ENCODE peak calls at places on chromosomes 3 and 15, in seven cellular contexts. H is mesenchymal stem cell, X is mesendoderm, A is H9, P is H1, M is trophoblast cell, V is IMR-90. I is an unnamed sample.

GRCh38 chr15:46277994-46278885 is 643.4 kb downstream of the SQOR start:
- DNase-seq in V (no peak), H (no peak), X (no peak), M (no peak), A (no peak), P (no peak), I (no peak)

GRCh38 chr3:37640636-37641375 is 220.9 kb upstream of the CTDSPL start:
- DNase-seq in H (no peak), V (no peak), X (no peak), P (no peak), A (no peak), M (no peak), I (no peak)

GRCh38 chr3:159922861-159923312 is 65.7 kb upstream of the IL12A start:
- DNase-seq in M (no peak), A (no peak), P (no peak), X (no peak), H (no peak), V (no peak), I (no peak)

GRCh38 chr15:89409184-89409992 is 74.8 kb upstream of the POLG start:
- DNase-seq in V (no peak), M (peak), X (no peak), A (no peak), H (no peak), P (no peak), I (no peak)

GRCh38 chr3:81470416-81470978 is 290.9 kb downstream of the GBE1 start:
- DNase-seq in H (no peak), X (no peak), V (no peak), P (no peak), M (peak), A (no peak), I (no peak)

GRCh38 chr3:46851364-46852328 is 11.6 kb downstream of the MYL3 start:
- DNase-seq in V (no peak), P (peak), M (peak), H (no peak), X (peak), A (peak), I (no peak)

GRCh38 chr3:20648294-20648693 is 462.3 kb upstream of the SGO1 start:
- DNase-seq in A (no peak), P (no peak), V (peak), H (peak), M (peak), X (no peak), I (no peak)

GRCh38 chr3:40980467-40980866 is 218.8 kb upstream of the CTNNB1 start:
- DNase-seq in P (no peak), X (no peak), A (no peak), M (no peak), V (no peak), H (no peak), I (no peak)

GRCh38 chr3:168884353-168884903 is 779.1 kb downstream of the MECOM start:
- DNase-seq in M (no peak), P (no peak), H (peak), V (peak), X (no peak), A (no peak), I (no peak)

GRCh38 chr3:152381881-152382295 is 113.2 kb downstream of the MBNL1 start:
- DNase-seq in P (no peak), M (no peak), X (no peak), A (no peak), H (no peak), V (no peak), I (no peak)

GRCh38 chr3:44682182-44682896 is 30.1 kb upstream of the ZNF502 start:
- DNase-seq in A (no peak), V (peak), X (no peak), M (peak), P (no peak), H (peak), I (no peak)

GRCh38 chr3:172965256-172965655 is 175.8 kb downstream of the SPATA16 start:
- DNase-seq in H (peak), V (peak), P (no peak), X (no peak), M (no peak), A (no peak), I (no peak)

GRCh38 chr3:28743843-28744242 is 395.2 kb upstream of the AZI2 start:
- DNase-seq in P (no peak), X (no peak), M (no peak), V (no peak), H (peak), A (no peak), I (no peak)

GRCh38 chr15:93087825-93088199 is 1.2 kb downstream of the RGMA start:
- DNase-seq in A (peak), M (peak), H (peak), X (peak), V (peak), P (peak), I (peak)

DNA sequence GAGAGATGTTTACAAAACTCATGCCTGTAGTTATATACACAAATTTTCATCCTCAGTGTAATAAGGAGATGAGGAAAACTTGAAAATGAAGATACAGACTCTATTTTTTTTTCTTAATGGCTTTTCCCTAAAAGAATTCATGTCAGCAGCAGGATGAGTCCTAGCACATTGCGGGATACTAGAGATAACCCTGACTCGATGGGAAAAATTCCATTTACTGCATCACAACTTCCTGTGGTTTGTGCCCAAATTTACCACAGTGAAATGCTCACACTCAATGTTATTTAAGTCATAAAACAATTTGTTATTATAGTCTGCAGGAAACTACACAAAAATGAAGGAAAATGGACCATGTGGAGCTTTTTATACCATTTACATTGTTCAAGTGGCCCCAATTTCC is 581.9 kb upstream of the ZNF717 start:
- DNase-seq in A (no peak), H (peak), M (no peak), P (no peak), V (peak), X (no peak), I (no peak)
- H3K18ac ChIP-seq in A (no peak), H (no peak), M (no peak), P (no peak), V (no peak), X (no peak), I (no peak)

GRCh38 chr3:9638939-9639338 is 10.4 kb upstream of the MTMR14 start:
- DNase-seq in H (no peak), A (no peak), X (no peak), M (no peak), P (no peak), V (no peak), I (no peak)
- H3K18ac ChIP-seq in H (no peak), A (no peak), X (no peak), M (no peak), P (no peak), V (no peak), I (no peak)

GRCh38 chr15:32135326-32135725 is 105.0 kb downstream of the CHRNA7 start:
- DNase-seq in H (no peak), P (no peak), V (no peak), A (no peak), X (no peak), M (no peak), I (no peak)
- H3K18ac ChIP-seq in H (no peak), P (no peak), V (no peak), A (no peak), X (no peak), M (no peak), I (no peak)

DNA sequence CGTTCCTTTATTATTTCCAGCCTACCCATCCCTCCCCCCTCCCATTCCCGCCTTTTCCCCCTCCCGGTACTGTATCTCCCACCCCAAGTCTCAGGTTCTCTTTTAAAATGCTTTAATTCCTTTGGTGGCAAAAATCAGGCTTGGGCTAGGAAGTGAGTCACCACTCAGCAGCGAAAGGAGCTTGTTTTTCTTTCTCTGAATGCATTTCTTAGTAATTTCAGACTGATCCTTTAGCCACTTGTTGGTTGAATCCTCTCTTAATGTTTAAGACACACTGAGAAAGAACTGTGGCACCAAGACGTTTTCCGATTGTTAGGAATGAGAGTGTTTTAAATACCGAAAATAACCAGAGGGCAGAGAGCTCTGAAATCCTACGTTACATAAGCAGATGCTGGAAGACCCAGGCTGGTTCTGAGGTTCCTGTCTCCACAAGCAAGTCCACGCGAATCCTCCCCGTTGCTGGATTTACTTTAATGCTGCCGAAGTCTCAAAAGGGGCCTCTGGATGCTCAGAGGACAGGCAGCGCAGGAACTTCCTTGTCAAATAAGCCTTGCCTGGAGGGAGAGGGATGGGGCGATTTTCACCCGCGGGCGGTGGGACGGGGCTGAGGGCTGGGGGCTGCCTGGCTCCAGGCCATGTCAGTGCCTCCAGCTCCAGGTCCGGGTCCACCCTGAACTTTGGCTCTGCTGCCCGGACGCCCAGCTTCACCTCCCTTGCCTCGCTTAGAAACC is 848 bp upstream of the COL8A1 start:
- DNase-seq in H (peak), A (no peak), P (no peak), V (peak), X (peak), M (peak), I (peak)
- H3K18ac ChIP-seq in H (peak), A (no peak), P (peak), V (peak), X (no peak), M (no peak), I (peak)

GRCh38 chr15:49232407-49232806 is 62.4 kb downstream of the GALK2 start:
- DNase-seq in H (no peak), M (no peak), X (no peak), A (no peak), V (no peak), P (no peak), I (no peak)
- H3K18ac ChIP-seq in H (no peak), M (no peak), X (no peak), A (no peak), V (no peak), P (no peak), I (no peak)

DNA sequence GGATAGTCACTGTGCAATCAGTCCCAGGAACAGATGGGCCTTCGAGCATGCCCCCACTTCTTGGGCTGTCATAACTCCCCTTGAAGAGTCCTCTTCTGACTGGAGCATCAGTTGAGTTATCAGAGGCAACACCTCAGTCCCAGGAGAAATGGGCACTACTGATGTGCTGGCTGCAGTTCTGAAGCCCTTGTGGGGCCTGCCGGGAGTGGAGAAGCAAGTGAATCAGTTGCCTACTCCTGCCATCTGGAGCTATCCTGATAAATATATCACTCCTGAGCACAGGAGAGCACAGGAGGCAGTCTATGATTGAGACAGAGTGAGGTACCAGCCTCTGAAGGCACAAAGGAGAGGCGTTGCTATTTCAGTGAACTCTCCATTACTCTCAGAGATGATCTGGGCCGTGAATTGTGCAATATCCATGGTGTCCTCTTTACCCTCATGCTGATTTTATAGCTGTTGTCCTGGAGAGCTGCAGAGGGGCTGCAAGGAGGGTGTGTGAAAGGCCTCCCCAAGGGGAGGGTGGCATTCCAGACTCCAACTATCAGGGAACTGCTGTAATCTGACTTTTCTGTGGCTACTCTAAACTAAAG is 344.2 kb upstream of the ROPN1 start:
- DNase-seq in V (no peak), M (no peak), A (no peak), X (no peak), H (no peak), P (no peak), I (no peak)
- H3K18ac ChIP-seq in V (no peak), M (no peak), A (no peak), X (no peak), H (no peak), P (no peak), I (peak)

DNA sequence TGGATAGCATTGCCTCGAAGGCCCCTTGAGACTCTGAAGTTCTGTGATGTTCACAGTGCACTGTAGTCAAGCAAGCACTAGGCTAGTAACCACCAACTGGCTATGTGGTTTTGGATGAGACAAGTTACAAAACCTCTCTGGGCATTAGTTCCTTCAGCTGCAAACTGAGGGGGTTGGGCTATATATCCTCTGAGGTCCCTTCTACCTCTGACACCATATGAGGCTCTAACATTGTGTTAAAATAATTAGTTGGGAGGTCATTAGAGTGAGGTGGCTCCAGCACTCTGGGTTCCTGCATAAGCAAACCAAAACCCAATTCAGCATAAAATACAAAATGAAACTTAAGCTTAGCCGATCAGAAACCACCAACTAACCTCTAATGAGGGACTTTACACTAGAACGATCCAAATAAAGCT is 209.5 kb upstream of the LRRN1 start:
- DNase-seq in A (no peak), P (no peak), M (no peak), H (no peak), V (no peak), X (no peak), I (no peak)
- H3K18ac ChIP-seq in A (no peak), P (no peak), M (no peak), H (no peak), V (no peak), X (no peak), I (no peak)